ENCODE peak calls at places on chromosomes 3 and 15, in four cellular contexts. N is GM23248, G is hepatocyte, B is MM.1S. D is an unnamed sample.

GRCh38 chr3:72665701-72666443 is 182.4 kb downstream of the SHQ1 start:
- DNase-seq in G (no peak), B (peak), N (peak), D (peak)

GRCh38 chr3:45226206-45226915 is at the start of gene TMEM158:
- DNase-seq in G (peak), N (peak), B (peak), D (no peak)

GRCh38 chr3:74633021-74633420 is 18.6 kb upstream of the CNTN3 start:
- DNase-seq in N (peak), G (no peak), B (no peak), D (no peak)

GRCh38 chr3:127674793-127675189 is 2.0 kb downstream of the ABTB1 start:
- DNase-seq in N (no peak), B (no peak), G (no peak), D (no peak)

GRCh38 chr15:92810418-92811138 is 89.5 kb upstream of the CHD2 start:
- DNase-seq in G (peak), N (peak), B (peak), D (peak)

GRCh38 chr3:109532257-109533216 is 195.2 kb upstream of the DPPA4 start:
- DNase-seq in G (peak), N (peak), B (peak), D (peak)

GRCh38 chr3:104885214-104885814 is 481.4 kb upstream of the ALCAM start:
- DNase-seq in N (peak), B (no peak), G (no peak), D (no peak)

GRCh38 chr3:45104715-45105711 is 41.2 kb downstream of the CDCP1 start:
- DNase-seq in B (no peak), G (no peak), N (peak), D (no peak)

GRCh38 chr15:72507402-72507801 is 33.3 kb downstream of the ARIH1 start:
- DNase-seq in B (no peak), N (no peak), G (no peak), D (no peak)

GRCh38 chr15:73335026-73335425 is 33.7 kb downstream of the HCN4 start:
- DNase-seq in N (no peak), G (no peak), B (no peak), D (no peak)

GRCh38 chr15:78879517-78880241 is 7.0 kb downstream of the MORF4L1 start:
- DNase-seq in B (no peak), G (no peak), N (peak), D (no peak)

GRCh38 chr15:78880828-78881227 is 8.1 kb downstream of the MORF4L1 start:
- DNase-seq in B (no peak), N (peak), G (no peak), D (no peak)

GRCh38 chr15:78880242-78880533 is 7.5 kb downstream of the MORF4L1 start:
- DNase-seq in N (peak), B (no peak), G (no peak), D (no peak)

GRCh38 chr15:78875107-78875914 is 2.6 kb downstream of the MORF4L1 start:
- DNase-seq in B (no peak), G (no peak), N (peak), D (peak)

GRCh38 chr15:78878356-78878755 is 5.7 kb downstream of the MORF4L1 start:
- DNase-seq in B (no peak), N (peak), G (no peak), D (no peak)
- TF ChIP-seq EZH2phosphoT487 in B (no peak), N (no peak), G (no peak), D (no peak)

GRCh38 chr3:190847423-190847822 is 15.1 kb downstream of the GMNC start:
- DNase-seq in N (no peak), G (no peak), B (no peak), D (no peak)
- TF ChIP-seq EZH2phosphoT487 in N (no peak), G (no peak), B (no peak), D (no peak)

DNA sequence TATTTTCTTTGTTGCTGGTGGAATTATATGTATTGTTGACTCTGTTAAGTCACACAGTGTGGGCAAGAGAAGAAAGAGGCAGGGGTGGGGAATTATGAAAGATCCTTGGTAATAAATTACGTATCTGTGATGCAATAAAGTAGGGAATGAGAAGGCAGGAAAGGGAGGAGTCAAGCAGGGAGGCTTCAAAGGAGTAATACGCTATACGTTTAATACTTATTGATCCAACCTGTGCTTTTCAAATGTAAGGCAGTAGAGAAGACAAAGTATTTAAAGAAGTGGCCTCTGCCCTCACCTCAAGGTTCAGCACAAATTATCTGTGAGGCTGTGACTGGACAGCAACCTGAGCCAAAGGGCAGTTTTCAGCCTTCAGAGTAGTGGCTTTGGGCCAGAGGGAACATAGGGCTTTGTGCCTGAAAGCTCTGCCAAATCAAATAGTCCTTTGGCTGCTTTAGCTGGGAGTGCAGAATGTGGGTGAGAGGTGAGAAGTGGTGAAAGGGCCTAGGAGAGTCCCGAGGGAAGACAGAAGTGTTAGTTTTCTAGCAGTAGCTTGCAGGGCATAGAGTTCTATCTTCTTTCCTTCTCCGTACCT is 1.2 kb upstream of the PLIN1 start:
- DNase-seq in B (no peak), N (peak), G (peak), D (no peak)
- TF ChIP-seq EZH2phosphoT487 in B (no peak), N (no peak), G (no peak), D (no peak)

DNA sequence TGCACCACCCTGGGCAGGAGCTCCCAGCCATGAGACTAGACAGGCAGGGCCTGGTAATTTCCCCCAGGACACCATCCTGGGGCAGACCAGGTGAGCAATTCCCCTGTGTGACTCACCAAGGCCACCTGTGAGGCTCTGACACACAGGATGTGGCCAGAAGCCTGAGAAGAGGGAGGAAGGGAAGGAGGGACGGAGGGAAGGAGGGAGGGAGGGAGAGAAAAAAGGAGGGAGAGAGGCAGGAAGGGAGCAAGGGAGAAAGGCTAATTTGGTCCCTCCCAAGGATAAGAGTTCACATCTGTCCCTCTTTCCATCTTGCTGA is 25.9 kb downstream of the WNT7A start:
- DNase-seq in G (peak), B (no peak), N (no peak), D (no peak)
- TF ChIP-seq EZH2phosphoT487 in G (no peak), B (no peak), N (no peak), D (no peak)

GRCh38 chr3:134666052-134666451 is 15.2 kb upstream of the KY start:
- DNase-seq in B (no peak), G (no peak), N (no peak), D (no peak)

GRCh38 chr3:134666466-134666865 is 15.6 kb upstream of the KY start:
- DNase-seq in B (no peak), G (no peak), N (peak), D (no peak)

GRCh38 chr3:134666885-134667284 is 16.1 kb upstream of the KY start:
- DNase-seq in B (no peak), G (no peak), N (peak), D (no peak)

GRCh38 chr3:134667956-134668355 is 17.1 kb upstream of the KY start:
- DNase-seq in G (no peak), B (no peak), N (no peak), D (no peak)

GRCh38 chr3:134667461-134667860 is 16.6 kb upstream of the KY start:
- DNase-seq in B (no peak), N (no peak), G (no peak), D (no peak)
- TF ChIP-seq EZH2phosphoT487 in B (no peak), N (no peak), G (no peak), D (no peak)

GRCh38 chr3:9917820-9918219 is 922 bp downstream of the IL17RC start:
- DNase-seq in B (no peak), N (no peak), G (no peak), D (no peak)

GRCh38 chr3:9916734-9917680 is at the start of gene IL17RC:
- DNase-seq in B (peak), N (peak), G (peak), D (no peak)

GRCh38 chr3:9915252-9916141 is 1.4 kb upstream of the IL17RC start:
- DNase-seq in G (peak), N (peak), B (peak), D (no peak)

GRCh38 chr3:9914559-9915251 is 2.2 kb upstream of the IL17RC start:
- DNase-seq in N (no peak), G (no peak), B (no peak), D (no peak)

GRCh38 chr3:9916346-9916733 is 558 bp upstream of the IL17RC start:
- DNase-seq in B (no peak), G (no peak), N (peak), D (no peak)
- TF ChIP-seq EZH2phosphoT487 in B (no peak), G (no peak), N (no peak), D (no peak)

GRCh38 chr3:194054540-194054939 is 81.4 kb upstream of the HES1 start:
- DNase-seq in N (no peak), G (no peak), B (no peak), D (no peak)

GRCh38 chr3:194053136-194053535 is 82.8 kb upstream of the HES1 start:
- DNase-seq in G (no peak), B (no peak), N (no peak), D (no peak)

GRCh38 chr3:194049394-194049793 is 86.6 kb upstream of the HES1 start:
- DNase-seq in N (no peak), B (no peak), G (no peak), D (no peak)

GRCh38 chr3:194050782-194051320 is 85.1 kb upstream of the HES1 start:
- DNase-seq in N (no peak), B (no peak), G (no peak), D (no peak)

GRCh38 chr3:194051554-194052175 is 84.3 kb upstream of the HES1 start:
- DNase-seq in G (no peak), N (no peak), B (no peak), D (no peak)
- TF ChIP-seq EZH2phosphoT487 in G (no peak), N (no peak), B (no peak), D (no peak)

GRCh38 chr3:153087595-153088566 is 74.1 kb upstream of the RAP2B start:
- DNase-seq in N (peak), G (no peak), B (no peak), D (no peak)
- TF ChIP-seq EZH2phosphoT487 in N (no peak), G (no peak), B (no peak), D (no peak)

DNA sequence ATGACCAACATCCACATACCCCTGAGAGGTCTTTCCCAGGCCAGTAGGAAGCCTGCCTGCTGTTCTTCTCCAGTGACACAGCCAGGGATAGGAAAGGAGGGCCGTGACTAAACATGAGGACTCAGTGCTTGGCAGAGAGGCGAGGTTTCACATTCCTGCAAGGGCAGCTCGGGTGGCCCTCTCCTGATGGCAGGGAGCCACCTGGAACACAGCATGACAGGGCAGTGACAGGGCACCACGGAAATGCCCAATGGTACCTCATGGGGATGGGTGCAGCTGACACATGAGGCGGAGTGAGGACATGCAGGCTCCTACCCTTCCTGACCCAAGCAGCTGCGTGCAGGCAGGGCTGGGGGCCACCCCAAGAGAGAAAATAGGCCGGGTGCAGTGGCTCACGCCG is 7.4 kb upstream of the TGM5 start:
- DNase-seq in B (no peak), N (peak), G (no peak), D (no peak)
- TF ChIP-seq EZH2phosphoT487 in B (no peak), N (no peak), G (no peak), D (no peak)

GRCh38 chr3:18295171-18295920 is 129.8 kb downstream of the SATB1 start:
- DNase-seq in G (peak), B (peak), N (peak), D (peak)
- TF ChIP-seq EZH2phosphoT487 in G (no peak), B (no peak), N (no peak), D (no peak)